ENCODE peak calls at places on chromosomes 1 and 21, in four cellular contexts. X is brain microvascular endothelial cell; B is heart right ventricle; D is CD8-positive, alpha-beta T cell. I is an unnamed sample.

GRCh38 chr1:3471356-3472087 is 17.1 kb downstream of the ARHGEF16 start:
- DNase-seq in X (peak; percentile 69), B (peak; percentile 50), D (no peak), I (no peak)

GRCh38 chr21:43639470-43640178 is 19.7 kb downstream of the HSF2BP start:
- DNase-seq in X (no peak), B (no peak), D (no peak), I (no peak)

GRCh38 chr1:214583113-214583512 is 19.9 kb upstream of the CENPF start:
- DNase-seq in X (no peak), B (no peak), D (no peak), I (no peak)

GRCh38 chr1:248714248-248714647 is 11.7 kb upstream of the OR14I1 start:
- DNase-seq in X (no peak), B (no peak), D (no peak), I (no peak)

GRCh38 chr1:227895828-227896685 is 51.7 kb downstream of the WNT9A start:
- DNase-seq in X (no peak), B (peak; percentile 11), D (no peak), I (peak; percentile 15)

GRCh38 chr1:106233511-106233910 is 823.0 kb upstream of the PRMT6 start:
- DNase-seq in X (peak; percentile 53), B (no peak), D (no peak), I (no peak)

GRCh38 chr1:230067871-230068814 is 1.1 kb downstream of the GALNT2 start:
- DNase-seq in X (no peak), B (peak; percentile 29), D (no peak), I (peak; percentile 38)

GRCh38 chr1:205095422-205095821 is 11.2 kb upstream of the TMEM81 start:
- DNase-seq in X (no peak), B (no peak), D (no peak), I (no peak)

GRCh38 chr1:27591622-27592021 is 12.3 kb downstream of the AHDC1 start:
- DNase-seq in X (no peak), B (no peak), D (no peak), I (no peak)

GRCh38 chr1:205444931-205445652 is 10.8 kb downstream of the BLACAT1 start:
- DNase-seq in X (no peak), B (peak; percentile 37), D (no peak), I (no peak)

GRCh38 chr21:41752231-41752681 is 14.6 kb downstream of the RIPK4 start:
- DNase-seq in X (no peak), B (no peak), D (no peak), I (no peak)

GRCh38 chr1:15847100-15847892 is at the start of gene SPEN:
- DNase-seq in X (peak; percentile 91), B (peak; percentile 97), D (peak; percentile 95), I (peak; percentile 97)

GRCh38 chr1:16420719-16421118 is 16.5 kb downstream of the SPATA21 start:
- DNase-seq in X (no peak), B (no peak), D (peak; percentile 8), I (no peak)

GRCh38 chr21:45415943-45416611 is 11.1 kb downstream of the COL18A1 start:
- DNase-seq in X (no peak), B (no peak), D (no peak), I (peak; percentile 67)

GRCh38 chr1:109980324-109981127 is 4.0 kb upstream of the AHCYL1 start:
- DNase-seq in X (no peak), B (no peak), D (no peak), I (no peak)

GRCh38 chr1:29518183-29518835 is 282.0 kb downstream of the PTPRU start:
- DNase-seq in X (no peak), B (no peak), D (no peak), I (peak; percentile 16)

GRCh38 chr21:25464275-25464674 is 143.0 kb downstream of the MRPL39 start:
- DNase-seq in X (no peak), B (no peak), D (no peak), I (no peak)

GRCh38 chr21:27429612-27430361 is 462.9 kb upstream of the ADAMTS5 start:
- DNase-seq in X (no peak), B (peak; percentile 37), D (no peak), I (no peak)

GRCh38 chr1:170200665-170201397 is 55.1 kb downstream of the NTMT2 start:
- DNase-seq in X (peak; percentile 6), B (no peak), D (no peak), I (no peak)

GRCh38 chr1:162185299-162185698 is 115.8 kb downstream of the NOS1AP start:
- DNase-seq in X (peak; percentile 75), B (no peak), D (no peak), I (no peak)

GRCh38 chr1:16903054-16903453 is 7.3 kb downstream of the RNU1-2 start:
- DNase-seq in X (peak; percentile 79), B (no peak), D (no peak), I (peak; percentile 63)

GRCh38 chr1:240169188-240169587 is 77.5 kb downstream of the FMN2 start:
- DNase-seq in X (peak; percentile 22), B (no peak), D (no peak), I (no peak)

GRCh38 chr21:36288651-36289243 is 31.2 kb upstream of the MORC3 start:
- DNase-seq in X (no peak), B (no peak), D (no peak), I (no peak)

GRCh38 chr1:61782771-61783170 is 40.5 kb downstream of the PATJ start:
- DNase-seq in X (no peak), B (no peak), D (peak; percentile 11), I (no peak)

GRCh38 chr1:69613414-69613813 is 45.7 kb downstream of the LRRC7 start:
- DNase-seq in X (no peak), B (no peak), D (no peak), I (no peak)

GRCh38 chr1:154589780-154590179 is 18.2 kb downstream of the ADAR start:
- DNase-seq in X (no peak), B (no peak), D (no peak), I (no peak)

GRCh38 chr1:154593390-154593789 is 14.6 kb downstream of the ADAR start:
- DNase-seq in X (no peak), B (no peak), D (no peak), I (no peak)

GRCh38 chr1:154594811-154595210 is 13.2 kb downstream of the ADAR start:
- DNase-seq in X (no peak), B (no peak), D (no peak), I (no peak)

GRCh38 chr1:154591206-154591605 is 16.8 kb downstream of the ADAR start:
- DNase-seq in X (no peak), B (no peak), D (no peak), I (no peak)

GRCh38 chr1:154590756-154591155 is 17.2 kb downstream of the ADAR start:
- DNase-seq in X (no peak), B (no peak), D (no peak), I (no peak)
- H3K36me3 ChIP-seq in X (peaks cover 82% of the 10 kb centered on the region), B (peaks cover 83% of the 10 kb centered on the region), D (peaks cover 84% of the 10 kb centered on the region), I (peaks cover 92% of the 10 kb centered on the region)

DNA sequence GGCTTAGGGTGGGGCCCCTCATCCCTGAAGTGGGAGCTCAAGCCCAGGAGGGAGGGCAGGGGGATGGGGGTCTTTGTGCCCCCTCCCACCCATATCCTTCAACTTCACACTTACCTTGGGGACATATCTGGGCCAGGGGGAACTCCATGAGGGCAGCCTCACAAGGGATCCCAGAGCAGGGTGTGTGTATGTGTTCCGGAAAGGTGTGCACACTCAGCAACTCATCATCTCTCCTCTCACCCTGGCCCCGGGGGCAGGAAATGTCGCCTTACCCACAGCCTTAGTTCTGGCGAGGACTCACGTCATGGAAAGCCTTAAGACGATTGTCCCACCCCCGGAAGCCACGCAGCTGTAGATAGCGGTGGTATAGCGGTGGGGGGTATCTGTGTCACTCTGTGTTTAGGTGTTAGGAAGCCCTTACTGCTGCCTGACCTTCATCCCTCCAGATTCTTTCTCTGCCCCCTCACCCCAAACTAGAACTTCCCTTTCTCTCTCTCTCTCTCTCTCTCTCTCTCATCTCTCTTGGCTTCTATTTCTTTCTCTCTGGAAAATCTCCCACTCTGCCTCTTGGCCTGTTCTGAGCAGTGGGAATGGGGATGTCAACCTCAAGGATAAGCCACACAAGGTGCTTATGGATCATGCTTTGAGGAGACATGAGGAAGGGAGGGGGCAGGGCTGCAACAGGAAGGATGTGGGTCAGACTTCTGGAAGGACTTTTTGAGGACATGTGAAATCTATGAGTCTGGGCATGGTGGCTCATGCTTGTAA is at the start of gene SH2D2A:
- DNase-seq in X (peak; percentile 65), B (peak; percentile 70), D (peak; percentile 92), I (no peak)
- H3K27ac ChIP-seq in X (no peak within 1 kb of the TSS), B (peak within 1 kb of the TSS; percentile 85), D (peak within 1 kb of the TSS; percentile 91), I (peak within 1 kb of the TSS; percentile 22)

DNA sequence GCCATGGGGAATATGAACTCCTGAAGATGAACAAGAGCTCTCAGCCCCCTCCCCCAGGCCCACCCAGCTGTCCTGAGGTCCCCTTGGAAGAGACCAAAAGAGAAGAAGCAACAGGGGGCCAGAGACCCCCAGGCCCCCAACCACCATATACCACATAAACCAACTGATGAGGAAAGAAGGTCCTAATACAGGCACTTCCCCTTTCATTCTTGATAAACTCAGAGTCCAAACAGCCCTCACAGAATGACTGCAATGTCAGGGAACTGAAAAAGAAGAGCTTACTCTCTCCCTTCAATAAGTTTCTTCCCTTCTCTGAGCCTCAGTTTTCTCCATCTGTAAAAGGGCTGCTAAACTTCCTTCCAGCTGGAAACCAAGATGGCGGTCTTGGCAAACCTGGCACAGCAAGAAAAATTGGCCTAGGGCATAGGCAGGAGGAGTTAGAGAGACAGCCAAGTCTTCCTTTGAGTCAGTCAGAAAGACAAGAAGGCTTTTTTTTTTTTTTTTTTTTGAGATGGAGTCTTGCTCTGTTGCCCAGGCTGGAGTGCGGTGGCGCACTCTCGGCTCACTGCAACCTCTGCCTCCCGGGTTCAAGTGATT is 90.5 kb downstream of the VWA5B1 start:
- DNase-seq in X (no peak), B (no peak), D (no peak), I (no peak)
- H3K36me3 ChIP-seq in X (no peaks in the 10 kb centered on the region), B (no peaks in the 10 kb centered on the region), D (no peaks in the 10 kb centered on the region), I (no peaks in the 10 kb centered on the region)

GRCh38 chr1:207903053-207903452 is 7.9 kb downstream of the CD34 start:
- DNase-seq in X (no peak), B (peak; percentile 3), D (no peak), I (no peak)
- H3K27ac ChIP-seq in X (no peak overlapping the region), B (peak overlapping the region; percentile 64), D (no peak overlapping the region), I (no peak overlapping the region)

I was measured in tibial artery.